ENCODE peak calls at places on chromosomes 11 and 22, in five cellular contexts. X is brain microvascular endothelial cell; P is CD4-positive, alpha-beta T cell; T is A549; G is HL-60. Z is an unnamed sample.

GRCh38 chr11:118917488-118918127 is 8.1 kb downstream of the BCL9L start:
- DNase-seq in G (peak), T (peak), P (no peak), X (peak), Z (peak)

GRCh38 chr11:27174026-27174425 is 133.4 kb downstream of the BBOX1 start:
- DNase-seq in T (no peak), P (no peak), G (no peak), X (no peak), Z (peak)

GRCh38 chr11:45485070-45485716 is 180.2 kb downstream of the CHST1 start:
- DNase-seq in T (no peak), G (no peak), X (no peak), P (no peak), Z (no peak)

GRCh38 chr11:64339319-64339718 is 685 bp upstream of the CCDC88B start:
- DNase-seq in X (no peak), P (no peak), G (no peak), T (no peak), Z (no peak)

GRCh38 chr11:33976351-33977199 is 75.0 kb upstream of the CAPRIN1 start:
- DNase-seq in P (no peak), G (no peak), T (no peak), X (no peak), Z (no peak)

GRCh38 chr11:61532136-61533038 is 23.8 kb downstream of the LRRC10B start:
- DNase-seq in P (peak), T (peak), X (no peak), G (no peak), Z (peak)

GRCh38 chr11:46899501-46900025 is 18.8 kb downstream of the LRP4 start:
- DNase-seq in G (no peak), X (no peak), T (no peak), P (no peak), Z (no peak)

GRCh38 chr11:597166-597725 is 18.5 kb downstream of the IRF7 start:
- DNase-seq in G (no peak), P (no peak), T (no peak), X (no peak), Z (no peak)

GRCh38 chr22:44214764-44215163 is 34.0 kb downstream of the PARVG start:
- DNase-seq in X (no peak), T (no peak), G (no peak), P (no peak), Z (no peak)

GRCh38 chr22:21867528-21868266 is at the start of gene MAPK1:
- DNase-seq in X (peak), T (peak), P (peak), G (peak), Z (peak)

GRCh38 chr11:117143390-117143789 is 697 bp upstream of the PAFAH1B2 start:
- DNase-seq in X (peak), T (peak), P (peak), G (no peak), Z (peak)

GRCh38 chr22:37237371-37238268 is 6.4 kb downstream of the RAC2 start:
- DNase-seq in X (no peak), T (no peak), G (no peak), P (no peak), Z (no peak)

GRCh38 chr22:49523374-49524008 is 304.2 kb downstream of the BRD1 start:
- DNase-seq in X (no peak), P (no peak), T (no peak), G (no peak), Z (no peak)

GRCh38 chr22:19814428-19814827 is 40.2 kb downstream of the GNB1L start:
- DNase-seq in G (no peak), X (no peak), P (no peak), T (no peak), Z (no peak)

GRCh38 chr11:119101759-119102423 is at the start of gene DPAGT1:
- DNase-seq in X (peak), G (peak), P (peak), T (peak), Z (peak)

GRCh38 chr11:111400595-111400994 is 21.5 kb upstream of the POU2AF1 start:
- DNase-seq in T (no peak), X (no peak), P (no peak), G (no peak), Z (no peak)

DNA sequence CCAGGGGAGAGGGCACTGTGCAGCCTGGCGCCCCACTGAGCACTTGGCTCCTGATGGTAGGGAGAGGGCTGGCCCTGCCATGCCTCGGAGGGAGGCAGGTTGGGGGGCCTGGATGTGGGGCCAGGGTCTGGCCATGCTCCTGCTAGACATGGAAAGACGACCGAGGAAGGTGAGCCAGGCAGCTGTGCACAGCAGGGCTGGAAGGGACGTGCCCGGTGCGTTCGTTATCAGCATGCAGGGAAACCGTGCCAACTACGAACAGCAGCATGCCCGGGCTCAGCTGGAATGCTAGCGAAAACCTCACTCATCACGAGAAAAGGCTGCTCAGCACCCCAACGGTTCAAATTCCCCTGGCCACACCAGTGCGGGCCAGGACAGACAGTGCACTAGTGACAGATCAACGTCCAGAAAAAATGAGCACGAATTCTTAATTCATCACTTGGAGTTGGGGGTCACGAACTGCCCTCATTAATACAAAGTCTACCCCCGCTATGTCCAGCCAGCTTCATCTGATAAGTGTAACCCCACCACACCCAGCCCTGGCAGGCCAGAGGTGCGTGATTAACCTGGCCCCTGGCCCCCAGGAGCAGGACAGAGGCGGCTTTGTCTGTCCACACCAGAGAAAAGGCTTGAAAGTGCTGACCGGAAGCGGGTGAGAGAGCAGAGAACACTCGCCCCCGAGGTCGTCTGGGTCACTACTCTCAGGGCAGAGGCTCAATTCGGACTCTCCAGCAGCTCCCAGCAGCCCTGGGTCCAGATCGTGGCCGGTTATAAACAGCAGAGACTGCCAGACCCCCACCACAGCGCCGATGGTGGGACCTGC is 84.2 kb downstream of the CELSR1 start:
- DNase-seq in T (no peak), P (no peak), G (no peak), X (no peak), Z (peak)
- H3K27ac ChIP-seq in T (peak), P (no peak), G (no peak), X (no peak), Z (peak)

GRCh38 chr11:76090821-76091220 is 115.5 kb downstream of the WNT11 start:
- DNase-seq in G (no peak), X (no peak), P (no peak), T (no peak), Z (no peak)

GRCh38 chr11:76083563-76084451 is 122.5 kb downstream of the WNT11 start:
- DNase-seq in P (no peak), X (peak), G (no peak), T (no peak), Z (no peak)

GRCh38 chr11:76087749-76088148 is 118.6 kb downstream of the WNT11 start:
- DNase-seq in X (no peak), P (no peak), G (no peak), T (no peak), Z (no peak)

GRCh38 chr11:76085321-76085720 is 121.0 kb downstream of the WNT11 start:
- DNase-seq in P (no peak), T (no peak), G (no peak), X (no peak), Z (no peak)

GRCh38 chr11:76086713-76087635 is 119.3 kb downstream of the WNT11 start:
- DNase-seq in P (no peak), G (no peak), T (no peak), X (peak), Z (no peak)
- TF ChIP-seq CTCF in P (no peak), G (no peak), T (no peak), X (no peak), Z (no peak)

GRCh38 chr22:17890892-17891291 is 116.6 kb upstream of the BID start:
- DNase-seq in X (no peak), P (no peak), T (no peak), G (no peak), Z (no peak)
- H3K27ac ChIP-seq in X (no peak), P (no peak), T (no peak), G (no peak), Z (no peak)

GRCh38 chr11:82403640-82404305 is 329.9 kb downstream of the FAM181B start:
- DNase-seq in X (no peak), P (no peak), G (no peak), T (no peak), Z (no peak)
- TF ChIP-seq CTCF in X (no peak), P (no peak), G (no peak), T (no peak), Z (no peak)

GRCh38 chr11:69079891-69080290 is 31.2 kb downstream of the TPCN2 start:
- DNase-seq in P (no peak), G (no peak), X (no peak), T (no peak), Z (no peak)
- H3K27ac ChIP-seq in P (peak), G (peak), X (no peak), T (peak), Z (peak)

GRCh38 chr22:50536231-50536630 is 6.4 kb upstream of the TYMP start:
- DNase-seq in T (no peak), G (no peak), P (no peak), X (no peak), Z (no peak)
- TF ChIP-seq CTCF in T (no peak), G (no peak), P (no peak), X (no peak), Z (no peak)

DNA sequence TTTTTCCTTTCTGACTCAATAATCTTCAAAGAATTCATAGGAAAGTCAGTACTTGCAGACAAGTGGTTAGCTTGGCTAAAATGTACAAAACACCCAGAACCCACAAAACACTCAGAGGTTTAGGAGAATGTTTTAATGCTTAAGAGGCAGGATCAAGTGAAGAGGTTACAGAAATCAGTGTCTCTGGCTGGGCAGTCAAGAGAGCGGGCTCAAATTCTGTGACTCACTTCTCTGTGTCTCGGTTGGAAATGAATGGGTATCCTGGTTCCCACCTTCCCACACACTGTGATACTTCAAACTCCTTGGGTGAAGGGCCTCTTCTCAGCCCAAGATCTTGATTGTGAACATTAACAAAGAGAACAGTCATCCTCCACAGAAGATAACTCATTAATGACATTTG is 3.8 kb downstream of the MPEG1 start:
- DNase-seq in X (peak), G (no peak), T (no peak), P (no peak), Z (no peak)
- H3K27ac ChIP-seq in X (no peak), G (no peak), T (no peak), P (no peak), Z (no peak)